ENCODE peak calls at places on chromosomes 16 and 17, in four cellular contexts. T is H1, X is K562, H is HepG2. M is an unnamed sample.

GRCh38 chr16:70444249-70445063 is 5.6 kb upstream of the ST3GAL2 start:
- DNase-seq in T (no peak), X (no peak), H (no peak), M (no peak)

GRCh38 chr17:19720631-19721426 is 4.4 kb upstream of the SLC47A2 start:
- DNase-seq in T (no peak), X (no peak), H (peak), M (no peak)

GRCh38 chr17:68693896-68694295 is 92.7 kb upstream of the FAM20A start:
- DNase-seq in T (no peak), X (no peak), H (no peak), M (no peak)

GRCh38 chr17:78507526-78507925 is 69.7 kb downstream of the DNAH17 start:
- DNase-seq in T (no peak), X (no peak), H (no peak), M (no peak)

GRCh38 chr16:71882505-71883192 is 1.3 kb downstream of the ZNF821 start:
- DNase-seq in T (peak), X (peak), H (peak), M (peak)

GRCh38 chr16:80319181-80319580 is 221.6 kb upstream of the DYNLRB2 start:
- DNase-seq in T (no peak), X (no peak), H (no peak), M (no peak)

GRCh38 chr17:8016632-8017424 is 14.4 kb downstream of the GUCY2D start:
- DNase-seq in T (peak), X (peak), H (no peak), M (no peak)

GRCh38 chr16:57667526-57668258 is 414 bp upstream of the ADGRG3 start:
- DNase-seq in T (peak), X (peak), H (peak), M (no peak)

GRCh38 chr17:36845916-36846315 is 91.4 kb upstream of the LHX1 start:
- DNase-seq in T (no peak), X (no peak), H (no peak), M (no peak)

GRCh38 chr16:53083123-53083522 is 28.3 kb downstream of the CHD9 start:
- DNase-seq in T (no peak), X (peak), H (no peak), M (no peak)

GRCh38 chr17:79840204-79840988 is 1.2 kb upstream of the CBX4 start:
- DNase-seq in T (peak), X (no peak), H (no peak), M (no peak)

GRCh38 chr17:14922421-14922820 is 342.7 kb downstream of the PMP22 start:
- DNase-seq in T (no peak), X (no peak), H (no peak), M (no peak)

GRCh38 chr17:79834575-79835469 is 4.4 kb downstream of the CBX4 start:
- DNase-seq in T (peak), X (peak), H (no peak), M (no peak)

GRCh38 chr17:79231766-79232287 is 157.2 kb downstream of the ENGASE start:
- DNase-seq in T (no peak), X (no peak), H (no peak), M (no peak)

GRCh38 chr16:11380836-11381235 is 35.6 kb downstream of the RMI2 start:
- DNase-seq in T (no peak), X (no peak), H (no peak), M (no peak)

GRCh38 chr16:7352114-7352513 is 19.5 kb downstream of the RBFOX1 start:
- DNase-seq in T (no peak), X (no peak), H (no peak), M (no peak)

GRCh38 chr17:61337247-61337812 is 62.3 kb upstream of the TBX2 start:
- DNase-seq in T (no peak), X (no peak), H (no peak), M (no peak)

GRCh38 chr16:67783353-67783725 is 23.0 kb downstream of the RANBP10 start:
- DNase-seq in T (no peak), X (peak), H (no peak), M (no peak)

GRCh38 chr16:53991181-53992056 is 287.5 kb downstream of the FTO start:
- DNase-seq in T (no peak), X (no peak), H (peak), M (no peak)

GRCh38 chr17:61183793-61184192 is 215.8 kb upstream of the TBX2 start:
- DNase-seq in T (no peak), X (no peak), H (no peak), M (no peak)

GRCh38 chr16:11302977-11303376 is 21.8 kb upstream of the PRM1 start:
- DNase-seq in T (no peak), X (no peak), H (no peak), M (no peak)

GRCh38 chr17:65279456-65279855 is 142.3 kb downstream of the RGS9 start:
- DNase-seq in T (no peak), X (no peak), H (no peak), M (no peak)

GRCh38 chr16:86462334-86463084 is 47.8 kb upstream of the FOXF1 start:
- DNase-seq in T (no peak), X (no peak), H (no peak), M (no peak)

GRCh38 chr17:4536259-4536741 is 18.9 kb downstream of the MYBBP1A start:
- DNase-seq in T (peak), X (peak), H (no peak), M (no peak)

GRCh38 chr16:87740441-87740840 is 25.3 kb downstream of the KLHDC4 start:
- DNase-seq in T (no peak), X (no peak), H (no peak), M (no peak)

GRCh38 chr17:46832945-46833839 is 14.7 kb upstream of the WNT3 start:
- DNase-seq in T (no peak), X (no peak), H (peak), M (no peak)

GRCh38 chr17:5439446-5439764 is 450 bp upstream of the C1QBP start:
- DNase-seq in T (no peak), X (no peak), H (no peak), M (no peak)

GRCh38 chr17:36117505-36118382 is 14.1 kb downstream of the CCL4 start:
- DNase-seq in T (no peak), X (no peak), H (no peak), M (no peak)

GRCh38 chr17:51000835-51001638 is 119.6 kb downstream of the SPAG9 start:
- DNase-seq in T (no peak), X (peak), H (peak), M (peak)

GRCh38 chr16:82835487-82836160 is 208.9 kb downstream of the CDH13 start:
- DNase-seq in T (peak), X (no peak), H (no peak), M (no peak)

GRCh38 chr17:66301418-66301863 is 972 bp upstream of the PRKCA start:
- DNase-seq in T (no peak), X (no peak), H (no peak), M (no peak)
- H3K27ac ChIP-seq in T (no peak), X (peak), H (no peak), M (no peak)

GRCh38 chr16:50573947-50574751 is 26.0 kb downstream of the NKD1 start:
- DNase-seq in T (no peak), X (no peak), H (no peak), M (no peak)
- TF ChIP-seq ZNF274 in T (no peak), X (no peak), H (no peak), M (no peak)

GRCh38 chr17:40456396-40456951 is 13.2 kb downstream of the IGFBP4 start:
- DNase-seq in T (no peak), X (no peak), H (no peak), M (no peak)

GRCh38 chr17:40452921-40453378 is 9.7 kb downstream of the IGFBP4 start:
- DNase-seq in T (no peak), X (no peak), H (no peak), M (no peak)

GRCh38 chr17:40452074-40452787 is 9.0 kb downstream of the IGFBP4 start:
- DNase-seq in T (no peak), X (no peak), H (no peak), M (no peak)

GRCh38 chr17:40451420-40451819 is 8.2 kb downstream of the IGFBP4 start:
- DNase-seq in T (no peak), X (no peak), H (no peak), M (no peak)

DNA sequence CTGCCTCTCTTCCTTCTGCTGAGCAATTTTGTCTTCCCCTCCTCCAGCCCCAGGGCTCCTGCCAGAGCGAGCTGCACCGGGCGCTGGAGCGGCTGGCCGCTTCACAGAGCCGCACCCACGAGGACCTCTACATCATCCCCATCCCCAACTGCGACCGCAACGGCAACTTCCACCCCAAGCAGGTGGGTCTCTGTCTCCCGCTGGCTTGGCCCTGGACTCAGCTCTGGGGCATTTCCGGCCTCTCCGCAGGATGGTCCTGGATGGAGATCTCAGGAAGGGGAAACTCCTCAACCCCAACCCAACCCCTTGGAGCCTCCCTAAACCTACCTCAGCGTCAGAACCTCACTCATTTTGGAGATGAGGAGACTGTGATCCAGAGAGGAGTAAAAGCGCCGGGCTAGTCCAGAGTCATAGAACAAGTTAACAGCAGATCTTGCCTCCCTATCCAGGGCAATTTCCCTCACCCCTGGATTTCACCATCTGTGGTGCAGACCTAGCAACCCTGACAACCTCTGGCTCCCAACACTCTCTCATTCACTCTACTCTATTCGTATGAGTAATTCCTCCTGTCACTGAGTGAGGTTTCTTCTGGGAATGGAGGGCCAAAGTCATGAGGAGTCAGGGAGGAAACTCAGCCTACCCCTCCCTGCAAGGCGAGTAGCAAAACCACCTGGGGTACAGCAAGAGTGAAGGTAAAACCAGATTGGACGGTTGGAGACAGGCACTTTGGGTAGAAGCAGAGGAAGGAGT is 10.8 kb downstream of the IGFBP4 start:
- DNase-seq in T (no peak), X (no peak), H (no peak), M (no peak)
- TF ChIP-seq RFX5 in T (no peak), X (no peak), H (no peak), M (no peak)

GRCh38 chr17:59853168-59853918 is 39.4 kb downstream of the TUBD1 start:
- DNase-seq in T (no peak), X (peak), H (peak), M (no peak)

GRCh38 chr17:59846391-59847165 is 46.2 kb downstream of the TUBD1 start:
- DNase-seq in T (no peak), X (peak), H (peak), M (peak)

GRCh38 chr17:59848778-59849177 is 44.0 kb downstream of the TUBD1 start:
- DNase-seq in T (no peak), X (no peak), H (peak), M (no peak)

GRCh38 chr17:59848385-59848668 is 44.4 kb downstream of the TUBD1 start:
- DNase-seq in T (no peak), X (no peak), H (no peak), M (no peak)

GRCh38 chr17:59851431-59852375 is 41.0 kb downstream of the TUBD1 start:
- DNase-seq in T (no peak), X (peak), H (no peak), M (no peak)
- H3K27ac ChIP-seq in T (no peak), X (peak), H (peak), M (no peak)

GRCh38 chr16:84611041-84611440 is 6.8 kb downstream of the COTL1 start:
- DNase-seq in T (no peak), X (no peak), H (no peak), M (no peak)
- TF ChIP-seq ZNF274 in T (no peak), X (no peak), H (no peak), M (no peak)

GRCh38 chr16:72991211-72991610 is 56.7 kb downstream of the ZFHX3 start:
- DNase-seq in T (no peak), X (no peak), H (no peak), M (no peak)

GRCh38 chr16:72990571-72990970 is 57.4 kb downstream of the ZFHX3 start:
- DNase-seq in T (no peak), X (no peak), H (no peak), M (no peak)

GRCh38 chr16:72989203-72989991 is 58.5 kb downstream of the ZFHX3 start:
- DNase-seq in T (no peak), X (no peak), H (no peak), M (no peak)

GRCh38 chr16:72988568-72988967 is 59.4 kb downstream of the ZFHX3 start:
- DNase-seq in T (no peak), X (no peak), H (no peak), M (no peak)

DNA sequence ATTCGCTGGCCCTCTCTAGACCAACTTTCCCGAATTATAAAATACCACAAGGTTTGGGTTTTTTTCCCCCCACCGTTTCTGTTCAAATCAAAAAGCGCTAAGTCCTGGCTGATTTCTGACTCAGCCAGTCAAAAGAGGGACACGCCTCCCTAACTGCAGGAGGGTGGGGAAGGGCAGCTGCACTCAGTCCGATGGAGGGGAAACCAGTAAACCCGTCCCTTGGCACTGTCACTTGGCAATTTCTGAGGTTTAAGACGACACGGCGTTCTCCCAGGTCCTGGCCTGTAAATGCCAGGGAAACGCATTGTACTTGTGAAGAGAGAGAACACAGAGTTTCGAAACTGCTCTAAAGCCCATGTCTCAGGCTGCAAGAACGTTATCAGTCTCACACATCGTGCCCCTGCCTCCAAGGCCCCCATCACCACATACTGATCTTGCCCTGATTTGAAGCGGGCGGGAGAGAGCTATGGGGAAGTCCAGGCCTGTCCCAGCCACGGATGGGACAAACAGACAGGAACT is 57.9 kb downstream of the ZFHX3 start:
- DNase-seq in T (no peak), X (no peak), H (no peak), M (no peak)
- TF ChIP-seq RFX5 in T (no peak), X (no peak), H (no peak), M (no peak)

GRCh38 chr16:55421225-55421624 is 57.8 kb upstream of the MMP2 start:
- DNase-seq in T (no peak), X (no peak), H (no peak), M (no peak)
- H3K27ac ChIP-seq in T (no peak), X (no peak), H (no peak), M (no peak)

GRCh38 chr16:25707982-25708583 is 16.3 kb downstream of the HS3ST4 start:
- DNase-seq in T (peak), X (peak), H (peak), M (no peak)
- TF ChIP-seq ZNF274 in T (no peak), X (no peak), H (no peak), M (no peak)